ENCODE peak calls at places on chromosomes 16 and 17, in seven cellular contexts. A is PC-3; Q is SK-N-SH; T is activated gamma-delta T cell treated with Interleukin-2 at 50 U/mL for 16 hours; D is activated naive CD4-positive, alpha-beta T cell treated with anti-CD3 and anti-CD28 coated beads, Interleukin-2, amount 10 ng/mL, durations not matched to agents 7 days and 5 days; H is OCI-M1; B is left ventricle myocardium superior. K is an unnamed sample.

GRCh38 chr17:9229160-9229825 is 208.0 kb downstream of the NTN1 start:
- DNase-seq in B (peak), D (no peak), T (no peak), H (no peak), A (no peak), Q (no peak), K (no peak)

GRCh38 chr16:2357331-2357730 is 16.8 kb upstream of the ABCA3 start:
- DNase-seq in H (no peak), A (no peak), D (no peak), T (no peak), B (no peak), Q (no peak), K (no peak)

GRCh38 chr17:40382251-40382650 is 17.7 kb upstream of the GJD3 start:
- DNase-seq in H (no peak), Q (no peak), T (no peak), D (no peak), B (no peak), A (no peak), K (no peak)

GRCh38 chr17:2924211-2924610 is 128.0 kb downstream of the RAP1GAP2 start:
- DNase-seq in B (no peak), Q (peak), D (no peak), T (no peak), A (no peak), H (no peak), K (no peak)

GRCh38 chr16:23544436-23544835 is 12.7 kb downstream of the EARS2 start:
- DNase-seq in H (no peak), A (no peak), D (no peak), Q (no peak), B (no peak), T (no peak), K (no peak)

GRCh38 chr17:15436399-15437369 is 30.7 kb downstream of the CDRT4 start:
- DNase-seq in A (peak), D (peak), T (peak), B (peak), Q (no peak), H (peak), K (peak)

GRCh38 chr16:89599451-89599858 is 14.0 kb upstream of the DPEP1 start:
- DNase-seq in Q (peak), H (peak), T (peak), B (no peak), A (peak), D (peak), K (peak)

GRCh38 chr17:60059082-60059481 is 19.6 kb downstream of the HEATR6 start:
- DNase-seq in A (no peak), T (no peak), B (no peak), D (no peak), Q (no peak), H (no peak), K (no peak)

GRCh38 chr17:74760404-74761105 is 12.1 kb downstream of the NHERF1 start:
- DNase-seq in H (no peak), Q (peak), A (no peak), D (no peak), B (peak), T (no peak), K (no peak)

GRCh38 chr17:17737938-17738894 is 57.0 kb downstream of the RAI1 start:
- DNase-seq in Q (peak), T (no peak), B (no peak), H (no peak), A (no peak), D (no peak), K (no peak)

GRCh38 chr17:19652595-19652994 is 4.0 kb downstream of the ALDH3A2 start:
- DNase-seq in A (peak), H (no peak), D (no peak), Q (no peak), T (no peak), B (no peak), K (no peak)

GRCh38 chr17:77778636-77779524 is 179.6 kb upstream of the TNRC6C start:
- DNase-seq in H (no peak), D (no peak), B (peak), A (no peak), T (no peak), Q (peak), K (no peak)

GRCh38 chr17:82375359-82376041 is 3.9 kb downstream of the UTS2R start:
- DNase-seq in B (no peak), A (no peak), D (no peak), Q (peak), T (no peak), H (no peak), K (no peak)

GRCh38 chr17:29116652-29117439 is 63.4 kb downstream of the MYO18A start:
- DNase-seq in Q (peak), T (peak), D (peak), B (peak), H (peak), A (peak), K (peak)

GRCh38 chr16:84881702-84882521 is 62.1 kb downstream of the CRISPLD2 start:
- DNase-seq in A (no peak), Q (peak), B (no peak), H (peak), T (no peak), D (no peak), K (no peak)

GRCh38 chr17:6427284-6427781 is 7.6 kb downstream of the AIPL1 start:
- DNase-seq in T (no peak), D (peak), H (peak), B (no peak), Q (no peak), A (peak), K (peak)

GRCh38 chr17:29827179-29827578 is 102.8 kb downstream of the SSH2 start:
- DNase-seq in H (no peak), A (no peak), B (no peak), D (no peak), T (no peak), Q (no peak), K (no peak)